ENCODE peak calls at places on chromosomes 11 and 22, in ten cellular contexts. V, O, H, T, Y, R, I, G, U and Q are unnamed samples.

GRCh38 chr11:116513278-116513823 is 259.4 kb downstream of the BUD13 start:
- DNase-seq in V (no peak), O (no peak), H (no peak), T (no peak), Y (no peak), R (no peak), I (no peak), G (no peak), U (no peak), Q (no peak)

GRCh38 chr11:62902932-62903331 is 18.2 kb downstream of the CHRM1 start:
- DNase-seq in V (no peak), O (no peak), H (no peak), T (no peak), Y (no peak), R (no peak), I (no peak), G (no peak), U (no peak), Q (no peak)

GRCh38 chr11:67045314-67045713 is 11.3 kb upstream of the RHOD start:
- DNase-seq in V (no peak), O (no peak), H (no peak), T (no peak), Y (peak; percentile 62), R (no peak), I (peak; percentile 77), G (peak; percentile 94), U (no peak), Q (no peak)

GRCh38 chr11:77084581-77085191 is 17.9 kb downstream of the CAPN5 start:
- DNase-seq in V (no peak), O (no peak), H (peak; percentile 52), T (no peak), Y (no peak), R (no peak), I (no peak), G (no peak), U (no peak), Q (no peak)

GRCh38 chr22:27654536-27655445 is 146.8 kb downstream of the MN1 start:
- DNase-seq in V (no peak), O (no peak), H (no peak), T (no peak), Y (no peak), R (no peak), I (no peak), G (no peak), U (no peak), Q (no peak)

GRCh38 chr22:36015155-36015805 is 13.3 kb downstream of the RBFOX2 start:
- DNase-seq in V (no peak), O (no peak), H (no peak), T (no peak), Y (no peak), R (no peak), I (no peak), G (no peak), U (no peak), Q (no peak)

GRCh38 chr22:37498289-37498909 is 12.2 kb upstream of the MFNG start:
- DNase-seq in V (peak; percentile 75), O (no peak), H (peak; percentile 82), T (no peak), Y (no peak), R (peak; percentile 69), I (peak; percentile 52), G (no peak), U (peak; percentile 73), Q (peak; percentile 47)

GRCh38 chr11:2758751-2759150 is 59.0 kb upstream of the KCNQ1OT1 start:
- DNase-seq in V (no peak), O (no peak), H (no peak), T (no peak), Y (no peak), R (no peak), I (no peak), G (no peak), U (no peak), Q (no peak)

GRCh38 chr11:30586251-30587144 is at the start of gene MPPED2:
- DNase-seq in V (peak; percentile 37), O (peak; percentile 57), H (peak; percentile 55), T (peak; percentile 49), Y (no peak), R (peak; percentile 56), I (peak; percentile 25), G (no peak), U (peak; percentile 68), Q (peak; percentile 71)

GRCh38 chr11:57599381-57599780 is 1.9 kb downstream of the SERPING1 start:
- DNase-seq in V (no peak), O (no peak), H (no peak), T (no peak), Y (no peak), R (no peak), I (no peak), G (no peak), U (no peak), Q (no peak)

GRCh38 chr22:42688241-42688913 is 32.3 kb downstream of the A4GALT start:
- DNase-seq in V (peak; percentile 78), O (peak; percentile 93), H (peak; percentile 78), T (peak; percentile 90), Y (peak; percentile 92), R (no peak), I (peak; percentile 65), G (peak; percentile 77), U (no peak), Q (peak; percentile 36)

GRCh38 chr11:10878408-10879214 is 20.8 kb upstream of the ZBED5 start:
- DNase-seq in V (no peak), O (peak; percentile 31), H (no peak), T (no peak), Y (peak; percentile 74), R (peak; percentile 75), I (peak; percentile 81), G (peak; percentile 31), U (no peak), Q (peak; percentile 11)

GRCh38 chr11:8234425-8234821 is 29.3 kb downstream of the LMO1 start:
- DNase-seq in V (no peak), O (no peak), H (no peak), T (no peak), Y (no peak), R (no peak), I (peak; percentile 76), G (no peak), U (no peak), Q (no peak)

GRCh38 chr22:20977516-20978170 is 4.5 kb upstream of the LZTR1 start:
- DNase-seq in V (no peak), O (no peak), H (no peak), T (no peak), Y (no peak), R (no peak), I (no peak), G (no peak), U (no peak), Q (no peak)

GRCh38 chr11:118618115-118618990 is 10.9 kb downstream of the PHLDB1 start:
- DNase-seq in V (peak; percentile 28), O (peak; percentile 78), H (peak; percentile 64), T (peak; percentile 79), Y (peak; percentile 92), R (no peak), I (no peak), G (peak; percentile 88), U (no peak), Q (peak; percentile 60)

GRCh38 chr11:45208135-45208534 is 61.7 kb downstream of the PRDM11 start:
- DNase-seq in V (no peak), O (no peak), H (no peak), T (no peak), Y (no peak), R (no peak), I (no peak), G (no peak), U (no peak), Q (no peak)

GRCh38 chr11:84097186-84097585 is 811.0 kb upstream of the CCDC90B start:
- DNase-seq in V (no peak), O (no peak), H (no peak), T (no peak), Y (no peak), R (no peak), I (no peak), G (no peak), U (no peak), Q (no peak)

GRCh38 chr11:84089072-84090057 is 803.2 kb upstream of the CCDC90B start:
- DNase-seq in V (no peak), O (peak; percentile 10), H (no peak), T (no peak), Y (no peak), R (no peak), I (no peak), G (no peak), U (no peak), Q (no peak)

GRCh38 chr11:84091212-84091986 is 805.2 kb upstream of the CCDC90B start:
- DNase-seq in V (no peak), O (no peak), H (no peak), T (no peak), Y (no peak), R (no peak), I (no peak), G (no peak), U (no peak), Q (no peak)
- TF ChIP-seq CTCF in V (no peak), O (no peak), H (no peak), T (no peak), Y (no peak), R (no peak), I (no peak), G (no peak), U (no peak), Q (no peak)

GRCh38 chr11:20387262-20388095 is at the start of gene PRMT3:
- DNase-seq in V (peak; percentile 97), O (peak; percentile 95), H (peak; percentile 98), T (peak; percentile 97), Y (peak; percentile 94), R (peak; percentile 97), I (peak; percentile 96), G (peak; percentile 91), U (peak; percentile 94), Q (peak; percentile 93)
- TF ChIP-seq CTCF in V (peak; percentile 86), O (no peak), H (no peak), T (no peak), Y (no peak), R (peak; percentile 3), I (peak; percentile 95), G (no peak), U (peak; percentile 98), Q (peak; percentile 99)

DNA sequence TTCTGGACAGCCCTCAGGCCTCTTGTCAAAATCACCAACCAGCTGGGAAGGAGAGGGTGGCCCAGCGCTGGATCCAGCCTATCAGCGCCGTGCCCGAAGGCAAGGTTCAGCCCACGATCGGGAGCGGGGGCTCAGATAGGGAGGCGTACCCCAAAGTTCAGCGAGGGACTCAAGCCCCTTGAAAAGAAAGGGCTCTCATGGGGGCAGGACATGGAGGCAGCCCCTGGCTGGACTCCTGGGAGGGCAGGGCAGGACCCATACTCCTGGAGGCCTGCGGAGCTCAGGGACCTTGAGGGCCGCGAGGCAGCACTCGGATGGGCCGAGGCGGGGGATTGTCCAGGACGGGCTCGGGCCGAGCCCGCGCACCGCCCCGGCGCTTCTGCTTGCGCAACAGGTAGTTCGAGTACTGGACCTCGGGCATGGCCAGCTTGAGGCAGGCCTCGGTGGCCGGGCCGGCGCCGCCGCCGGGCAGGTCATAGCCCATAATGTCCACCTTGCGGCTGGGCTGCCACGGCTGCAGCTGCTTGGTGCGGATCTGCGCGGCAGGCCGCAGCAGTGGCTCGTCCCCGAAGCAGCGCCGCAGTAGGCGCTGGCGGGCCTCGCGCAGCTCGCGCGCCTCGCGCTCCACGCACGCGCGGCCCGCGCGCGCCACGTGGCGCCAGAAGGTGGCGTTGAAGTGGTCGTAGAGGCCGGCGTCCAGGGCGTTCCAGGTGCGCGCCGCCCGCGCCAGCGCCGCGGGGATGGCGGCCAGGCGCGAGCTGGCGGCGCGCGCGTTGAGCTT is 6.5 kb downstream of the GAL3ST3 start:
- DNase-seq in V (no peak), O (no peak), H (no peak), T (no peak), Y (no peak), R (no peak), I (no peak), G (no peak), U (no peak), Q (no peak)
- TF ChIP-seq CTCF in V (no peak), O (no peak), H (no peak), T (no peak), Y (no peak), R (no peak), I (no peak), G (no peak), U (no peak), Q (no peak)

GRCh38 chr11:43924112-43924855 is 18.2 kb upstream of the C11orf96 start:
- DNase-seq in V (no peak), O (no peak), H (no peak), T (no peak), Y (no peak), R (no peak), I (no peak), G (no peak), U (no peak), Q (no peak)
- TF ChIP-seq CTCF in V (no peak), O (peak; percentile 6), H (no peak), T (no peak), Y (no peak), R (no peak), I (no peak), G (peak; percentile 47), U (no peak), Q (no peak)